ENCODE peak calls at places on chromosomes 5 and 9, in five cellular contexts. S is ACHN; P is GM03348; D is stimulated activated naive CD4-positive, alpha-beta T cell; T is NCI-H345. F is an unnamed sample.

GRCh38 chr9:102479191-102479590 is 515.9 kb upstream of the CYLC2 start:
- DNase-seq in S (no peak), P (no peak), D (no peak), T (no peak), F (no peak)

GRCh38 chr5:72363146-72363802 is 43.1 kb downstream of the PTCD2 start:
- DNase-seq in S (peak), P (peak), D (no peak), T (no peak), F (no peak)

GRCh38 chr9:106976772-106977171 is 113.8 kb downstream of the ZNF462 start:
- DNase-seq in S (no peak), P (no peak), D (no peak), T (no peak), F (no peak)

GRCh38 chr9:10005206-10005605 is 607.6 kb downstream of the PTPRD start:
- DNase-seq in S (no peak), P (no peak), D (no peak), T (no peak), F (no peak)

GRCh38 chr9:128099932-128100491 is 27.5 kb downstream of the PTGES2 start:
- DNase-seq in S (no peak), P (no peak), D (no peak), T (no peak), F (no peak)

GRCh38 chr9:79353856-79354520 is 217.8 kb upstream of the TLE4 start:
- DNase-seq in S (peak), P (peak), D (no peak), T (no peak), F (no peak)

GRCh38 chr5:125372694-125373621 is 626.5 kb upstream of the ZNF608 start:
- DNase-seq in S (peak), P (peak), D (no peak), T (peak), F (no peak)

GRCh38 chr9:87336914-87337333 is 160.7 kb upstream of the DAPK1 start:
- DNase-seq in S (peak), P (peak), D (peak), T (peak), F (peak)

GRCh38 chr5:132055441-132055807 is 5.0 kb upstream of the IL3 start:
- DNase-seq in S (no peak), P (no peak), D (no peak), T (peak), F (no peak)

GRCh38 chr5:118711727-118712126 is 276.6 kb downstream of the DTWD2 start:
- DNase-seq in S (no peak), P (no peak), D (no peak), T (no peak), F (no peak)

GRCh38 chr9:19137282-19137681 is 10.0 kb upstream of the PLIN2 start:
- DNase-seq in S (no peak), P (peak), D (no peak), T (no peak), F (no peak)

GRCh38 chr9:10744669-10745068 is 131.9 kb upstream of the PTPRD start:
- DNase-seq in S (no peak), P (no peak), D (no peak), T (no peak), F (no peak)

GRCh38 chr5:137145726-137146125 is 353.4 kb downstream of the SPOCK1 start:
- DNase-seq in S (no peak), P (peak), D (no peak), T (no peak), F (no peak)

GRCh38 chr9:134689320-134690181 is 47.9 kb downstream of the COL5A1 start:
- DNase-seq in S (peak), P (peak), D (no peak), T (peak), F (peak)

GRCh38 chr5:119402555-119402954 is 46.7 kb downstream of the TNFAIP8 start:
- DNase-seq in S (no peak), P (no peak), D (no peak), T (no peak), F (no peak)

GRCh38 chr5:170275376-170275994 is 22.1 kb downstream of the LCP2 start:
- DNase-seq in S (no peak), P (no peak), D (peak), T (no peak), F (no peak)

GRCh38 chr5:177546262-177546741 is 8.1 kb downstream of the FAM193B start:
- DNase-seq in S (peak), P (peak), D (no peak), T (no peak), F (no peak)